ENCODE peak calls at places on chromosomes 16 and 17, in eight cellular contexts. Y, L, X, V, C, E, D and N are unnamed samples. For H3K4me1, the result is how much of the 10 kb centered on the place peaks cover.

GRCh38 chr17:15659236-15659635 is 24.9 kb downstream of the TRIM16 start:
- DNase-seq in X (no peak), Y (no peak), C (no peak), E (no peak), D (no peak), V (no peak), L (peak), N (no peak)

GRCh38 chr16:88983157-88983556 is 6.2 kb upstream of the CBFA2T3 start:
- DNase-seq in X (no peak), E (no peak), L (no peak), D (no peak), C (no peak), Y (no peak), V (no peak), N (no peak)

GRCh38 chr17:64399071-64399766 is 8.6 kb upstream of the PECAM1 start:
- DNase-seq in Y (no peak), V (no peak), L (peak), X (no peak), C (no peak), D (no peak), E (no peak), N (peak)

GRCh38 chr17:7557825-7558543 is 566 bp upstream of the TNFSF13 start:
- DNase-seq in L (peak), D (peak), C (no peak), E (peak), Y (peak), V (peak), X (peak), N (peak)

GRCh38 chr16:11350531-11351335 is 5.5 kb downstream of the RMI2 start:
- DNase-seq in E (no peak), X (no peak), L (no peak), D (no peak), V (no peak), C (no peak), Y (no peak), N (no peak)

GRCh38 chr16:28093383-28093725 is 29.8 kb upstream of the GSG1L start:
- DNase-seq in Y (no peak), X (no peak), D (no peak), L (no peak), C (no peak), E (no peak), V (no peak), N (no peak)

GRCh38 chr17:69170377-69170776 is 28.7 kb upstream of the ABCA6 start:
- DNase-seq in X (no peak), D (no peak), C (no peak), Y (no peak), V (no peak), E (no peak), L (no peak), N (no peak)

GRCh38 chr16:55494994-55495421 is 13.9 kb upstream of the LPCAT2 start:
- DNase-seq in L (no peak), C (no peak), D (peak), E (peak), X (peak), Y (peak), V (peak), N (no peak)

GRCh38 chr16:85395913-85396878 is 216.9 kb upstream of the GSE1 start:
- DNase-seq in X (no peak), Y (no peak), E (no peak), D (no peak), C (no peak), V (peak), L (no peak), N (no peak)

GRCh38 chr17:42413464-42414040 is 9.5 kb downstream of the CAVIN1 start:
- DNase-seq in L (no peak), Y (no peak), C (no peak), V (no peak), D (no peak), X (no peak), E (no peak), N (no peak)

GRCh38 chr17:17342242-17342945 is 39.2 kb downstream of the NT5M start:
- DNase-seq in D (no peak), X (no peak), C (no peak), L (no peak), E (no peak), V (no peak), Y (peak), N (no peak)

GRCh38 chr17:41486809-41487530 is 2.7 kb downstream of the KRT36 start:
- DNase-seq in X (no peak), C (no peak), V (peak), Y (peak), D (peak), E (peak), L (no peak), N (peak)

GRCh38 chr16:89383095-89384003 is 107.0 kb downstream of the ANKRD11 start:
- DNase-seq in X (no peak), V (peak), C (no peak), Y (peak), E (peak), L (peak), D (peak), N (peak)

GRCh38 chr16:24367186-24367585 is 111.1 kb downstream of the CACNG3 start:
- DNase-seq in X (no peak), V (no peak), Y (no peak), E (no peak), C (no peak), D (no peak), L (no peak), N (no peak)

GRCh38 chr17:72336026-72336803 is 215.4 kb downstream of the SOX9 start:
- DNase-seq in V (no peak), X (no peak), Y (no peak), D (no peak), L (no peak), C (no peak), E (no peak), N (no peak)

GRCh38 chr16:26050489-26050888 is 358.7 kb downstream of the HS3ST4 start:
- DNase-seq in X (no peak), C (no peak), Y (no peak), L (no peak), V (no peak), D (peak), E (no peak), N (no peak)

GRCh38 chr17:68396795-68397536 is 60.3 kb downstream of the WIPI1 start:
- DNase-seq in C (no peak), L (no peak), X (no peak), V (peak), E (peak), D (no peak), Y (no peak), N (no peak)

GRCh38 chr17:14525551-14526455 is 224.9 kb downstream of the HS3ST3B1 start:
- DNase-seq in L (no peak), C (no peak), V (no peak), D (no peak), Y (no peak), E (no peak), X (no peak), N (no peak)

GRCh38 chr16:31183432-31184428 is 3.8 kb downstream of the FUS start:
- DNase-seq in L (no peak), Y (no peak), E (no peak), V (no peak), C (no peak), X (no peak), D (no peak), N (no peak)
- H3K4me1 ChIP-seq in L (under half), Y (half or more), E (under half), V (under half), C (under half), X (under half), D (under half), N (under half)

DNA sequence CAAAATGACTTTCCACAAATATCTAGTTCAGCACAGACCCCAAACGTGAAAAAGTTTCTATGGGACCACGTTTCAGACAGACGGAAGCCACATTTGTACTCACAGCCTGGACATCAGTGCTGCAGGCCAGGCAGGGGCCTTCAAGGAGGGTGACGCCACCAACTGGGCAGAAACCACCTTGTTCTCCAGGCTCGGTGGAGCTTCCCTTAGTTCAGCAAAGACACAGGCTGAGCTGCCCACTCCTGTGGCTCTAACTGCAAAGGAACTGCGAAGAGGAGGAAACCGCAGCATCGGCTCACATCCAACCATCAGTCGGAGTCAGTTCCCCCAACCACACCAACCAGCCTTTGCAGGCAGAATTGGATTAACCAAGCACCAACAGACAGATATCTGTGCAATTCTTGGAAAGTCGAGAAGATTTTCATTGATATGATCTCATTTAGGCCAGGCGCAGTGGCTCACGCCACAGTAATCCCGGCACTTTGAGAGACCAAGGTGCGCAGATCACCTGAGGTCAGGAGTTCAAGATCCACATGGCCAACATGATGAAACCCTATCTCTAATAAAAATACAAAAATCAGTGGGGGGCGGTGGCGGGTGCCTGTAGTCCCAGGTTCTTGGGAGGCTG is 73.3 kb upstream of the CNEP1R1 start:
- DNase-seq in E (no peak), Y (no peak), X (no peak), V (no peak), D (no peak), L (no peak), C (no peak), N (no peak)
- H3K27ac ChIP-seq in E (no peak), Y (no peak), X (no peak), V (no peak), D (no peak), L (no peak), C (no peak), N (no peak)

GRCh38 chr16:70018254-70018653 is 67.1 kb downstream of the CLEC18A start:
- DNase-seq in C (peak), Y (no peak), V (no peak), D (peak), L (no peak), E (no peak), X (no peak), N (no peak)
- TF ChIP-seq CTCF in C (no peak), Y (no peak), V (no peak), D (no peak), L (no peak), E (no peak), X (no peak), N (peak)

GRCh38 chr17:79914813-79915740 is 75.8 kb upstream of the CBX4 start:
- DNase-seq in D (no peak), E (no peak), X (no peak), Y (no peak), C (no peak), V (no peak), L (no peak), N (no peak)
- H3K4me1 ChIP-seq in D (under half), E (under half), X (under half), Y (under half), C (under half), V (under half), L (under half), N (under half)

GRCh38 chr17:78784397-78784751 is 2.3 kb upstream of the CYTH1 start:
- DNase-seq in V (no peak), Y (no peak), X (no peak), D (no peak), L (no peak), E (no peak), C (no peak), N (no peak)

GRCh38 chr17:78787444-78787843 is 5.4 kb upstream of the CYTH1 start:
- DNase-seq in C (no peak), L (no peak), Y (no peak), E (no peak), D (no peak), X (no peak), V (no peak), N (no peak)

GRCh38 chr17:78783711-78784396 is 1.8 kb upstream of the CYTH1 start:
- DNase-seq in Y (no peak), E (no peak), X (no peak), V (no peak), C (no peak), D (peak), L (no peak), N (no peak)

GRCh38 chr17:78785663-78786057 is 3.6 kb upstream of the CYTH1 start:
- DNase-seq in X (no peak), V (no peak), C (no peak), D (no peak), Y (no peak), L (no peak), E (no peak), N (no peak)

GRCh38 chr17:78785011-78785662 is 3.1 kb upstream of the CYTH1 start:
- DNase-seq in V (no peak), C (no peak), Y (no peak), X (no peak), E (no peak), D (no peak), L (no peak), N (no peak)
- H3K27ac ChIP-seq in V (no peak), C (no peak), Y (peak), X (no peak), E (peak), D (no peak), L (no peak), N (no peak)

DNA sequence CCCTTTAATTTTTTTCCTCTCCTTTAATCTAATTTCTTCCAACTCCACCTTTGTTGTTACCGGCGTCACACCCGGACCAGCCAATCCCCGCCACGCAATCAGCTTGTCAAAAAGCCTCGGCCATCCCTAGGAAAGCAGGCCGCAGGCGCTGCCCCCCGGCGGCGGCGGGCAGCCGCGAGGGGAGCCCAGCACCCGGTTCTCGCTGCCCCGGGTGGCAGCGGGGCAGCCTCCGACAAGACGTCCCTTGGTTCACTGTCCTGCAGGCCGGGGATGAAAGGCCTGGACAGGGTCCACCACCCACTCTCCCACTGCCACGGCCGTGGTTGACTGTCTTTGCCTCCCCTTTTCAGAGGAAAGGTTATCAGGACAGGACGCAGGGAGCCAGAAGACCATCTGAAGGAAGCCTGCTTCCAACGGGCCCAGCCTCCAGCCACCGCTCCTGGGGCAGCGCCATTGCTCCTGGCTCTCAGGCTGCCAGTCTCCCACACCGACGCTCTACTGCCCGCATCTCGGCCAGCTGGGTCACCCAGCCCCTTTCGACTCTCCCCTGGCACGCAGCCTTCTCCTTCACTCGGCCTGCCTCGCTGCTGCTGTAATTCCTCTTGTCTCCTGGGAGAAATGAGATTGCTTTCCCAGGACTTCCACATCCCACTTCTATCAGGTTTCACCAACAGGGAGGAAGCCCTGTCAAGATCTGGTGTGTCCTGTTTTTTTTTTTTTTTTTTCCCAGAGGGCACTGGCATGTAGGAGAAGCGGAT is 2.8 kb upstream of the UBTF start:
- DNase-seq in E (peak), V (peak), L (peak), D (peak), Y (peak), X (peak), C (peak), N (peak)
- TF ChIP-seq CTCF in E (no peak), V (no peak), L (no peak), D (peak), Y (peak), X (peak), C (peak), N (peak)

GRCh38 chr17:59375858-59376257 is 44.4 kb downstream of the YPEL2 start:
- DNase-seq in Y (no peak), X (no peak), C (no peak), L (no peak), D (no peak), E (no peak), V (no peak), N (no peak)
- H3K4me1 ChIP-seq in Y (half or more), X (under half), C (under half), L (under half), D (half or more), E (under half), V (under half), N (half or more)

DNA sequence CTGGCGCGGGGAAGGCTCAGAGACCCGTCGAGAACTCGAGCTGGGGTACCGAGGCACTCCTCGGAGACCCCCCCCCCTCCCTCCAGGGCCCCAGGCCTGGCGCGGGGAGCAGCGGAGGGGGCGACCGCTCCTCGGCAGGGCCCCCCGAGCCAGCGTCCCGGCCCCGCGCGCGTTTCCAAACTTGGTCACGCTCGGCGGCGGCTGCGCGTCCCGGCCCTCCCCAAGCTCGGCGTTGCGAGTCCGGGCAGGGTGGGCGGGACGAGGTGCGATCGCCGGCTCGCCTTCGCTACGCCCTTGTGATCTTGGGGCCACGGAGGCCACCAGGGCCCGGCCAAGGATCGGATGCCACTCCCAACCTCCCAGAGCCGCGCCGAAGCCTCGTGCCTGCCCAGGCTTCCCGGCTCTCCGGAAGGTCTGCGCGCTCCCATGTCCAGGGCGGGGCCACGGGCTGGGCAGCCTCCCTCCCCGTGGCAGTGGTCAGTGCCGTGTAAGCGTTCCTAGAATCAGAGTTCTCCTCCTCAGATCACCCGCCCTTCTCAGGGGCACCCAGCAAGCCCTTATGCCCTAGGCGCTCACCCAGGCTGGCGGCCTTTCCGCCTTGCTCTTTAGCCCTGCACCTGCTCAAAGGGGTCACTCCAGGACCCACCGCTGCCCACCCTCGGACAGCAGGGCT is 12.0 kb upstream of the MRPS23 start:
- DNase-seq in C (no peak), L (peak), X (peak), Y (peak), D (peak), E (peak), V (peak), N (peak)
- H3K27ac ChIP-seq in C (peak), L (no peak), X (peak), Y (peak), D (no peak), E (peak), V (peak), N (peak)

DNA sequence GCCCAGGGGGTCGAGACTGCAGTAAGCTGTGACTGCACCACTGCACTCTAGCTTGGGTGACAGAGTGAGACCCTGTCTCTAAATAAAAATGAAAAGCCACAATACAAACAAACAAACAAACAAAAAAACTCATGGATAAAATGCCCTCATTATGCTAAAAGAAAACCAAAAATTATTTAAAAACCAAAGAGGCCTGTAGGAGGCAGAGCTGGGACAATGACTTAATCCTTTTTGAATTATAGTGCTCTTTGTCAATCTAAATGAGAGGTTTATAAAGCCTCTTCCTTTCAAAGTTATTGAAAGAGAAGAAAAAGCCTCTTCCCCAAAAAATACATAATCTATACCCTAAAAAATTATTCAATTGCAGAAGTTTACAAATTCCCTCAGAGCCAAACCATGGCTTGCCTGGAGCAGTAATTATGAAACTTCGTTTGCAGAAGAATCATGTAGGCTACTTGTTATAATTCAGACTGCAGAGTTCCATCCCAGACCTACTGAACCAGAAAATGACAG is 18.5 kb downstream of the CRLF3 start:
- DNase-seq in Y (no peak), E (no peak), V (no peak), C (no peak), X (no peak), L (no peak), D (no peak), N (no peak)
- TF ChIP-seq CTCF in Y (no peak), E (no peak), V (no peak), C (no peak), X (no peak), L (peak), D (peak), N (peak)